ENCODE peak calls at places on chromosomes 4 and X, in five cellular contexts. O, U, H, D and L are unnamed samples.

GRCh38 chr4:169707958-169708643 is 49.6 kb downstream of the HPF1 start:
- DNase-seq in D (no peak), U (no peak), O (no peak), H (no peak), L (no peak)

GRCh38 chr4:15186149-15186548 is 183.9 kb downstream of the CPEB2 start:
- DNase-seq in U (no peak), D (no peak), O (no peak), H (no peak), L (no peak)

GRCh38 chr4:140233811-140234696 is 80.1 kb upstream of the MAML3 start:
- DNase-seq in U (no peak), O (no peak), D (no peak), H (no peak), L (no peak)

GRCh38 chr4:66014146-66014765 is 344.0 kb upstream of the EPHA5 start:
- DNase-seq in U (no peak), O (no peak), D (no peak), H (no peak), L (no peak)

GRCh38 chr4:168765726-168766125 is 244.3 kb downstream of the CBR4 start:
- DNase-seq in U (no peak), D (no peak), H (peak), O (no peak), L (no peak)

GRCh38 chr4:7679431-7679830 is 244.7 kb upstream of the PSAPL1 start:
- DNase-seq in H (no peak), O (no peak), U (no peak), D (no peak), L (peak)

GRCh38 chr4:5678977-5679376 is 29.4 kb downstream of the EVC2 start:
- DNase-seq in O (no peak), U (no peak), D (no peak), H (no peak), L (no peak)

GRCh38 chrX:53356186-53356585 is 66.3 kb downstream of the SMC1A start:
- DNase-seq in U (no peak), O (no peak), H (no peak), D (no peak), L (no peak)

GRCh38 chr4:6697096-6697495 is 3.4 kb downstream of the S100P start:
- DNase-seq in D (peak), U (no peak), H (no peak), O (no peak), L (no peak)

GRCh38 chrX:17375631-17376380 is 806 bp downstream of the NHS start:
- DNase-seq in D (peak), O (no peak), H (peak), U (peak), L (peak)

GRCh38 chrX:9071031-9071650 is 37.2 kb upstream of the FAM9B start:
- DNase-seq in D (no peak), O (no peak), H (no peak), U (no peak), L (no peak)

GRCh38 chrX:147958316-147958715 is 22.8 kb upstream of the FMR1NB start:
- DNase-seq in D (no peak), U (no peak), H (no peak), O (no peak), L (no peak)

GRCh38 chrX:28177202-28177601 is 196.0 kb upstream of the DCAF8L1 start:
- DNase-seq in D (no peak), O (no peak), U (no peak), H (peak), L (no peak)

GRCh38 chr4:156999175-156999517 is 27.5 kb upstream of the PDGFC start:
- DNase-seq in H (peak), U (no peak), O (no peak), D (no peak), L (no peak)

GRCh38 chr4:183571350-183572076 is 66.7 kb downstream of the ING2 start:
- DNase-seq in D (no peak), H (peak), O (no peak), U (peak), L (no peak)

GRCh38 chrX:107135076-107135964 is 16.7 kb upstream of the RBM41 start:
- DNase-seq in H (no peak), D (no peak), O (no peak), U (no peak), L (no peak)

GRCh38 chrX:17616936-17617335 is 120.4 kb upstream of the SCML1 start:
- DNase-seq in D (no peak), U (no peak), H (no peak), O (no peak), L (no peak)

GRCh38 chr4:76459291-76459723 is 24.3 kb downstream of the SHROOM3 start:
- DNase-seq in U (no peak), D (no peak), O (no peak), H (no peak), L (no peak)

GRCh38 chr4:3247399-3248177 is 1.4 kb upstream of the MSANTD1 start:
- DNase-seq in U (no peak), O (no peak), D (no peak), H (no peak), L (no peak)

GRCh38 chrX:155612312-155613224 is at the start of gene TMLHE:
- DNase-seq in O (peak), D (peak), H (peak), U (peak), L (peak)

GRCh38 chr4:123826896-123827295 is 430.3 kb downstream of the SPRY1 start:
- DNase-seq in H (no peak), O (no peak), D (no peak), U (no peak), L (no peak)

GRCh38 chrX:48461830-48462229 is 8.2 kb downstream of the SLC38A5 start:
- DNase-seq in U (no peak), O (no peak), H (no peak), D (no peak), L (no peak)

GRCh38 chr4:104901438-104901837 is 245.2 kb upstream of the TET2 start:
- DNase-seq in H (no peak), O (no peak), U (no peak), D (no peak), L (no peak)

GRCh38 chrX:5068550-5068949 is 1160.1 kb downstream of the NLGN4X start:
- DNase-seq in H (no peak), O (no peak), U (no peak), D (no peak), L (no peak)

GRCh38 chr4:71498002-71498401 is 159.2 kb downstream of the SLC4A4 start:
- DNase-seq in U (no peak), D (no peak), H (no peak), O (no peak), L (no peak)

GRCh38 chr4:111556141-111556781 is 589.0 kb upstream of the FAM241A start:
- DNase-seq in O (no peak), H (no peak), U (no peak), D (no peak), L (no peak)

GRCh38 chrX:48958635-48959094 is 1.3 kb upstream of the OTUD5 start:
- DNase-seq in H (peak), O (peak), D (peak), U (peak), L (peak)

GRCh38 chr4:18536420-18536819 is 514.9 kb upstream of the LCORL start:
- DNase-seq in U (no peak), O (no peak), H (no peak), D (no peak), L (no peak)

GRCh38 chr4:97670703-97671269 is 472.5 kb downstream of the STPG2 start:
- DNase-seq in U (no peak), D (no peak), H (no peak), O (no peak), L (no peak)

GRCh38 chr4:152935138-152935537 is 985 bp upstream of the FHDC1 start:
- DNase-seq in O (peak), H (peak), D (no peak), U (no peak), L (no peak)

GRCh38 chrX:48957477-48957826 is at the start of gene OTUD5:
- DNase-seq in O (no peak), H (no peak), D (no peak), U (peak), L (peak)

DNA sequence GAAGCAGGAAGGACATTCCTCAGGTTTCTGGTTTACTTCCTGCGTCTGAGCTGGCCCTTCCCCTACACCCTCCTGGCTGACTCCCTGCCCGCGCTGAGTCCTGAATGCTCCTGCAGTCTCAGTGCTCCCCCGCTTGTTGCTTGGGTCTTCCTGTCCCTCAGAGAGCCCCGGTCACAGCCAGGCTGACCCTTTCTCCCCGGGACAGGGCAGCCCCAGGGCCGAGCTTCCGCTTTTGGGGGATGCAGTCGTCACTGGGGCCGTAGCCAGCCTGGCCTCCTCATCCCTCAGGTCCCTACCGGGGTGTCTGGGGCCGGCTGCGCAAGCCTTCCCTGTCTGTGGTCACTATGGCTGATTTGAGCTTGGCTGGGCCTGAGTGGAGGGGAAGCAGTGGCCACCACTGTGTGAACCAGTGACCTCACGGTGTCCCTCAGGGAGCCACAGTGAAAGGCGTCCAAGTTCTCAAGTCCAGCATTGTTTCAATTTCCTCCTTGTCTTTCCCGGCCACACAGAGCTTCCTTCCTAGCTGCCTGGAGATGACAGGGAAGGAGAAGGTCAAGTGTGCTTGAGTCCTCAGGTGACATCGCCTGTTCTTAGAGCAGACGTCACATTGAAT is 34.1 kb upstream of the ASMTL start:
- DNase-seq in D (peak), O (no peak), U (no peak), H (no peak), L (peak)
- TF ChIP-seq POLR2A in D (no peak), O (no peak), U (no peak), H (no peak), L (no peak)

GRCh38 chr4:1795304-1796195 is 2.5 kb downstream of the FGFR3 start:
- DNase-seq in H (peak), O (no peak), D (no peak), U (no peak), L (no peak)

GRCh38 chr4:1797861-1798529 is 4.9 kb downstream of the FGFR3 start:
- DNase-seq in U (no peak), D (no peak), O (no peak), H (no peak), L (no peak)

GRCh38 chr4:1798530-1799363 is 5.7 kb downstream of the FGFR3 start:
- DNase-seq in H (no peak), O (no peak), D (no peak), U (no peak), L (no peak)

GRCh38 chr4:1796486-1797204 is 3.6 kb downstream of the FGFR3 start:
- DNase-seq in U (no peak), O (no peak), D (no peak), H (no peak), L (no peak)

GRCh38 chr4:1797298-1797860 is 4.3 kb downstream of the FGFR3 start:
- DNase-seq in U (no peak), D (no peak), O (no peak), H (no peak), L (no peak)
- H3K27ac ChIP-seq in U (no peak), D (no peak), O (no peak), H (no peak), L (no peak)

GRCh38 chrX:126770179-126770578 is 49.4 kb upstream of the PRR32 start:
- DNase-seq in U (no peak), D (no peak), O (no peak), H (no peak), L (no peak)
- TF ChIP-seq POLR2A in U (no peak), D (no peak), O (no peak), H (no peak), L (no peak)

GRCh38 chr4:187183826-187184225 is 460.2 kb upstream of the FAT1 start:
- DNase-seq in H (no peak), D (no peak), O (no peak), U (no peak), L (no peak)
- H3K27ac ChIP-seq in H (no peak), D (no peak), O (no peak), U (no peak), L (no peak)

DNA sequence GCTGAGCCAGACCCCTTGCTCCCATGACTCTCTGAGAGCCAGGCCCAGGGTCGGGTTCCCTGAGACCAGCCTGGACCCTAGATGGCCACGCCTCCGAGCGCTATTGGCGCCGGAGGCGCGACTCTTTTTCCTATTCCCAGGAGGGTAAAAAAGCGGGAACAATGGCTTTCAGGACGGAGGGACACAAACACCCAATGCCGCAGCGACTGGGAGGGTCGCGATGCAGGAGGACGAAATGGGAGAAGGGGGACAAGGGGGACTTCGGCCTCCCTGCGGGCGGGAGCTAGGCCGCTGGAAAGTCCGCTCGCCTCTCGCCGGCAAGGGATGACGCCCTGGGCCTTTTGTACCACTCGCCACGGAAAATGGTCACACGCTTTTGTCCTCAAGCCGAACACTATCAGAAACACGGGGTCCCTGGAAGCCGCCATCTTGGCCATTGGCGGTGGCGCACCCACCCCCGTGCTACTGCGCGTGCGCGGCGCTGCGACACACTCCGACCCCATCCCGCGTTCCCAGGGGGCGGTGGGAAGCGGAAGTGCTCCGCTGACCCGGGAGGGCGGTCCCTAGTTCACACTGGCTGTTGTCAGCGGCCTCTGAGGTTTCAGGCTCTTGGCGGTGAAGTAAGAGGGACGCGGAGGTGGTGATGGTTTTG is 98.4 kb downstream of the ZNF674 start:
- DNase-seq in U (peak), O (peak), D (peak), H (peak), L (peak)
- TF ChIP-seq POLR2A in U (peak), O (peak), D (peak), H (peak), L (no peak)

GRCh38 chr4:84502333-84502954 is 3.4 kb upstream of the NKX6-1 start:
- DNase-seq in U (no peak), H (no peak), O (no peak), D (no peak), L (no peak)
- H3K27ac ChIP-seq in U (no peak), H (no peak), O (no peak), D (no peak), L (no peak)

GRCh38 chr4:1204286-1204827 is 32.0 kb upstream of the SPON2 start:
- DNase-seq in H (peak), D (no peak), O (no peak), U (peak), L (peak)

GRCh38 chr4:1207157-1207470 is 34.7 kb upstream of the SPON2 start:
- DNase-seq in D (peak), U (peak), H (no peak), O (peak), L (no peak)

GRCh38 chr4:1206299-1207156 is 34.1 kb upstream of the SPON2 start:
- DNase-seq in D (peak), O (peak), H (peak), U (peak), L (peak)

GRCh38 chr4:1205641-1206298 is 33.4 kb upstream of the SPON2 start:
- DNase-seq in U (peak), O (peak), D (peak), H (peak), L (peak)

GRCh38 chr4:1204828-1205591 is 32.6 kb upstream of the SPON2 start:
- DNase-seq in U (peak), O (peak), D (peak), H (peak), L (peak)
- TF ChIP-seq POLR2A in U (no peak), O (no peak), D (peak), H (peak), L (no peak)

GRCh38 chrX:43655151-43655676 is 885 bp upstream of the MAOA start:
- DNase-seq in O (peak), H (peak), U (no peak), D (peak), L (no peak)
- H3K27ac ChIP-seq in O (peak), H (peak), U (peak), D (peak), L (peak)